ENCODE peak calls at places on chromosome 9, in eight cellular contexts. One of them, this sample, is unnamed.

GRCh38 chr9:34869390-34869789 is 88.7 kb upstream of the PHF24 start:
- DNase-seq in cardiac fibroblast: peak
- DNase-seq in left lung: no peak
- DNase-seq in upper lobe of right lung: no peak
- DNase-seq in colonic mucosa: no peak
- DNase-seq in A549: no peak
- DNase-seq in HFF-Myc: no peak
- DNase-seq in uterus: no peak
- DNase-seq in this sample: no peak

GRCh38 chr9:94874316-94874715 is 147.8 kb downstream of the AOPEP start:
- DNase-seq in cardiac fibroblast: peak
- DNase-seq in left lung: no peak
- DNase-seq in upper lobe of right lung: no peak
- DNase-seq in colonic mucosa: no peak
- DNase-seq in A549: no peak
- DNase-seq in HFF-Myc: no peak
- DNase-seq in uterus: no peak
- DNase-seq in this sample: no peak

GRCh38 chr9:136791466-136792276 is 527 bp downstream of the TMEM141 start:
- DNase-seq in cardiac fibroblast: peak
- DNase-seq in left lung: peak
- DNase-seq in upper lobe of right lung: peak
- DNase-seq in colonic mucosa: peak
- DNase-seq in A549: no peak
- DNase-seq in HFF-Myc: no peak
- DNase-seq in uterus: peak
- DNase-seq in this sample: no peak

GRCh38 chr9:125203259-125203658 is 2.9 kb downstream of the RABEPK start:
- DNase-seq in cardiac fibroblast: no peak
- DNase-seq in left lung: no peak
- DNase-seq in upper lobe of right lung: no peak
- DNase-seq in colonic mucosa: no peak
- DNase-seq in A549: no peak
- DNase-seq in HFF-Myc: no peak
- DNase-seq in uterus: no peak
- DNase-seq in this sample: no peak

GRCh38 chr9:137987244-137988030 is 109.9 kb downstream of the CACNA1B start:
- DNase-seq in cardiac fibroblast: no peak
- DNase-seq in left lung: no peak
- DNase-seq in upper lobe of right lung: no peak
- DNase-seq in colonic mucosa: no peak
- DNase-seq in A549: no peak
- DNase-seq in HFF-Myc: no peak
- DNase-seq in uterus: no peak
- DNase-seq in this sample: no peak

GRCh38 chr9:87667164-87667738 is 58.7 kb upstream of the CTSL start:
- DNase-seq in cardiac fibroblast: peak
- DNase-seq in left lung: no peak
- DNase-seq in upper lobe of right lung: no peak
- DNase-seq in colonic mucosa: no peak
- DNase-seq in A549: peak
- DNase-seq in HFF-Myc: no peak
- DNase-seq in uterus: no peak
- DNase-seq in this sample: no peak

GRCh38 chr9:84439253-84439652 is 98.7 kb upstream of the SLC28A3 start:
- DNase-seq in cardiac fibroblast: peak
- DNase-seq in left lung: no peak
- DNase-seq in upper lobe of right lung: no peak
- DNase-seq in colonic mucosa: no peak
- DNase-seq in A549: no peak
- DNase-seq in HFF-Myc: no peak
- DNase-seq in uterus: no peak
- DNase-seq in this sample: no peak

GRCh38 chr9:77472646-77473045 is 175.5 kb downstream of the GNA14 start:
- DNase-seq in cardiac fibroblast: no peak
- DNase-seq in left lung: no peak
- DNase-seq in upper lobe of right lung: no peak
- DNase-seq in colonic mucosa: no peak
- DNase-seq in A549: no peak
- DNase-seq in HFF-Myc: no peak
- DNase-seq in uterus: no peak
- DNase-seq in this sample: no peak

GRCh38 chr9:130662927-130663257 is 1.5 kb upstream of the PRDM12 start:
- DNase-seq in cardiac fibroblast: no peak
- DNase-seq in left lung: no peak
- DNase-seq in upper lobe of right lung: no peak
- DNase-seq in colonic mucosa: no peak
- DNase-seq in A549: no peak
- DNase-seq in HFF-Myc: no peak
- DNase-seq in uterus: no peak
- DNase-seq in this sample: no peak

GRCh38 chr9:91426123-91426745 is 2.6 kb upstream of the NFIL3 start:
- DNase-seq in cardiac fibroblast: peak
- DNase-seq in left lung: no peak
- DNase-seq in upper lobe of right lung: no peak
- DNase-seq in colonic mucosa: no peak
- DNase-seq in A549: peak
- DNase-seq in HFF-Myc: no peak
- DNase-seq in uterus: no peak
- DNase-seq in this sample: no peak

GRCh38 chr9:130780865-130781504 is 54.1 kb upstream of the ABL1 start:
- DNase-seq in cardiac fibroblast: peak
- DNase-seq in left lung: no peak
- DNase-seq in upper lobe of right lung: no peak
- DNase-seq in colonic mucosa: no peak
- DNase-seq in A549: peak
- DNase-seq in HFF-Myc: peak
- DNase-seq in uterus: peak
- DNase-seq in this sample: peak

GRCh38 chr9:118652258-118652657 is 717.0 kb downstream of the BRINP1 start:
- DNase-seq in cardiac fibroblast: no peak
- DNase-seq in left lung: no peak
- DNase-seq in upper lobe of right lung: no peak
- DNase-seq in colonic mucosa: no peak
- DNase-seq in A549: no peak
- DNase-seq in HFF-Myc: no peak
- DNase-seq in uterus: no peak
- DNase-seq in this sample: no peak

GRCh38 chr9:104118916-104119315 is 24.8 kb downstream of the SMC2 start:
- DNase-seq in cardiac fibroblast: no peak
- DNase-seq in left lung: no peak
- DNase-seq in upper lobe of right lung: no peak
- DNase-seq in colonic mucosa: no peak
- DNase-seq in A549: no peak
- DNase-seq in HFF-Myc: no peak
- DNase-seq in uterus: no peak
- DNase-seq in this sample: no peak

GRCh38 chr9:34428325-34428958 is 29.9 kb downstream of the FAM219A start:
- DNase-seq in cardiac fibroblast: no peak
- DNase-seq in left lung: no peak
- DNase-seq in upper lobe of right lung: no peak
- DNase-seq in colonic mucosa: no peak
- DNase-seq in A549: no peak
- DNase-seq in HFF-Myc: no peak
- DNase-seq in uterus: no peak
- DNase-seq in this sample: no peak

GRCh38 chr9:12813960-12814876 is 39.4 kb downstream of the LURAP1L start:
- DNase-seq in cardiac fibroblast: peak
- DNase-seq in left lung: no peak
- DNase-seq in upper lobe of right lung: no peak
- DNase-seq in colonic mucosa: peak
- DNase-seq in A549: peak
- DNase-seq in HFF-Myc: peak
- DNase-seq in uterus: peak
- DNase-seq in this sample: peak

GRCh38 chr9:12816656-12817101 is 41.9 kb downstream of the LURAP1L start:
- DNase-seq in cardiac fibroblast: no peak
- DNase-seq in left lung: no peak
- DNase-seq in upper lobe of right lung: no peak
- DNase-seq in colonic mucosa: no peak
- DNase-seq in A549: no peak
- DNase-seq in HFF-Myc: no peak
- DNase-seq in uterus: no peak
- DNase-seq in this sample: no peak

GRCh38 chr9:12813533-12813932 is 38.7 kb downstream of the LURAP1L start:
- DNase-seq in cardiac fibroblast: no peak
- DNase-seq in left lung: no peak
- DNase-seq in upper lobe of right lung: no peak
- DNase-seq in colonic mucosa: no peak
- DNase-seq in A549: no peak
- DNase-seq in HFF-Myc: no peak
- DNase-seq in uterus: no peak
- DNase-seq in this sample: no peak

GRCh38 chr9:12815895-12816294 is 41.1 kb downstream of the LURAP1L start:
- DNase-seq in cardiac fibroblast: peak
- DNase-seq in left lung: no peak
- DNase-seq in upper lobe of right lung: no peak
- DNase-seq in colonic mucosa: no peak
- DNase-seq in A549: no peak
- DNase-seq in HFF-Myc: no peak
- DNase-seq in uterus: no peak
- DNase-seq in this sample: no peak

DNA sequence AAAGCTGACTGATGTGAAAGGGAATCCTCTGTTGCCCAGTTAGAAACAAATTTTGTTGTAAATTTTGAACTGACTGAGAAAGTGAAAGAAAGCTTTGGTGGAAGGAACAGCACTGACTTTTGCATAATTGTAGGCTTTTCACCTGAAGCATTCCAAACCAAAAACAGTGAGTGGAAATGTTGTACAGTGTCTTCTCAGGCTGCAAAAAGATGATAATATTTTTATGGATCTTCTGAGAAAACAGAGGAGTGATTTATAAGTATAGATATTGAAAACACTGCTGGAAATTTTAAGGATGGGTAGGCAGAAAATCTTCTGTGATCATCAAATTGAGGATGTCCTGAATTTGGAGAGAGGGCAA is 40.0 kb downstream of the LURAP1L start:
- DNase-seq in cardiac fibroblast: no peak
- DNase-seq in left lung: no peak
- DNase-seq in upper lobe of right lung: no peak
- DNase-seq in colonic mucosa: no peak
- DNase-seq in A549: no peak
- DNase-seq in HFF-Myc: no peak
- DNase-seq in uterus: no peak
- DNase-seq in this sample: no peak
- H3K4me3 ChIP-seq in cardiac fibroblast: no peak
- H3K4me3 ChIP-seq in left lung: no peak
- H3K4me3 ChIP-seq in upper lobe of right lung: no peak
- H3K4me3 ChIP-seq in colonic mucosa: no peak
- H3K4me3 ChIP-seq in A549: peak
- H3K4me3 ChIP-seq in HFF-Myc: no peak
- H3K4me3 ChIP-seq in uterus: no peak
- H3K4me3 ChIP-seq in this sample: no peak

DNA sequence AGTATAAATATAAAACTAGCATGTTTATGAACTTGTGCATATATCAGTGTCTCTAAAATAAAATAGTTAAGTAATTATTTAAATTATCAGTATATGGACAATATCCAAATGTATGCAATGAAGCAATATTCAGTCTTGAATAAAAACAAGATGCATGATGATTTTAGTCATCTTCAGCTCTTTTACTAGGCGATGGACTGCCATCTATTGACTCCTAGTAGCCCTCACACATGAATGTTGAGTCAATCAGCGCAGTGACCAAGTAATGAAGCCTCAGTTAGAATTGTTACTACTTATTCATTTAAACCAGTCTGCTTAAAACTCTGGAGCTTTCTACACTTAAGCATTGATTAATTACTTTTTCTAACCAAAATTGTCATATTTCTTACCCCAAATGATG is 92.9 kb upstream of the GRHPR start:
- DNase-seq in cardiac fibroblast: peak
- DNase-seq in left lung: no peak
- DNase-seq in upper lobe of right lung: no peak
- DNase-seq in colonic mucosa: no peak
- DNase-seq in A549: peak
- DNase-seq in HFF-Myc: no peak
- DNase-seq in uterus: no peak
- DNase-seq in this sample: no peak
- TF ChIP-seq CTCF in cardiac fibroblast: peak
- TF ChIP-seq CTCF in left lung: no peak
- TF ChIP-seq CTCF in upper lobe of right lung: no peak
- TF ChIP-seq CTCF in colonic mucosa: no peak
- TF ChIP-seq CTCF in A549: peak
- TF ChIP-seq CTCF in HFF-Myc: peak
- TF ChIP-seq CTCF in uterus: no peak
- TF ChIP-seq CTCF in this sample: peak

DNA sequence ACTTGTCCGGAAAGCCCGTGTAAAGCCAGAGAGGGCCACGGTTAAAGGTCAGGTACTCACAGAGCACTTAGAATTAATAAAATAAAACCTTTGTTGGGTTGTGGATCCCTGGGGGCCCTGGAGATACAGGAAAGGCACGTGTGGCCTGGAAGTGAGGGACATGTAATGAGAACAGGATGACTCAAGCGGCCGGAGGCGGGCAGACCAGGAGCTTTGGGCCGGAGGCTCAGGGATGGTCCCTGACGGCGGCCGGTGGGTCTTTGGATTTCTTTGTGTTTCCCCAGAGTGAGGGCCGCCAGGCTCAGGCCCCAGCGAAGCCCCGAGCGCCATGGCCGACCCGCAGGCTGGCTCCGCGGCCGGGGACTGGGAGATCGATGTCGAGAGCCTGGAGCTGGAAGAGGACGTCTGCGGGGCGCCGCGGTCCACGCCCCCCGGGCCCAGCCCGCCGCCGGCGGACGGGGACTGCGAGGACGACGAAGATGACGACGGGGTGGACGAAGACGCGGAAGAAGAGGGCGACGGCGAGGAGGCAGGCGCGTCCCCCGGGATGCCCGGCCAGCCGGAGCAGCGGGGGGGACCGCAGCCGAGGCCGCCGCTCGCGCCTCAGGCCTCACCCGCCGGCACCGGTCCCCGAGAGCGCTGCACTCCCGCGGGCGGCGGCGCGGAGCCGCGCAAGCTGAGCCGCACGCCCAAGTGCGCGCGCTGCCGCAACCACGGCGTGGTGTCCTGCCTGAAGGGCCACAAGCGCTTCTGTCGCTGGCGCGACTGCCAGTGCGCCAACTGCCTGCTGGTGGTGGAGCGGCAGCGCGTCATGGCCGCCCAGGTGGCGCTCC is 1.3 kb downstream of the DMRT2 start:
- DNase-seq in cardiac fibroblast: no peak
- DNase-seq in left lung: peak
- DNase-seq in upper lobe of right lung: peak
- DNase-seq in colonic mucosa: peak
- DNase-seq in A549: peak
- DNase-seq in HFF-Myc: no peak
- DNase-seq in uterus: no peak
- DNase-seq in this sample: no peak
- H3K4me3 ChIP-seq in cardiac fibroblast: no peak
- H3K4me3 ChIP-seq in left lung: no peak
- H3K4me3 ChIP-seq in upper lobe of right lung: peak
- H3K4me3 ChIP-seq in colonic mucosa: peak
- H3K4me3 ChIP-seq in A549: peak
- H3K4me3 ChIP-seq in HFF-Myc: peak
- H3K4me3 ChIP-seq in uterus: no peak
- H3K4me3 ChIP-seq in this sample: peak

DNA sequence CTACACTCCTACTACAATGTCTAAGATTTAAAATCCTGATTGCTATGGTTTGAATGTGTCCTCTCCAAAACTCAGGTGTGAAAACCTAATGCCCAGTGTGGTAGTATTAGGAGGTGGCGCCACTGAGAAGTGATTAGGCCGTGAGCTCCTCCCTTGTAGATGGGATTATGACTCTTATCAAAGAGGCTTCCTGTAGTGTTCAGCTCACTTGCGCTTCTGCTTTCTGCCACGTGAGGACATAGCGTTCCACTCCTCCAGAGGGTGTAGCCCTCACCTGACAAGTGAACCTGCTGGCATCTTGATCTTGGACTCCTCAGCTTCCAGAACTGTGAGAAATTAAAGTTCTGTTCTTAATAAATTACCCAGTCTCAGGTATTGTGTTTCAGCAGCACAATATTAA is 33.0 kb upstream of the WHRN start:
- DNase-seq in cardiac fibroblast: no peak
- DNase-seq in left lung: no peak
- DNase-seq in upper lobe of right lung: no peak
- DNase-seq in colonic mucosa: peak
- DNase-seq in A549: no peak
- DNase-seq in HFF-Myc: no peak
- DNase-seq in uterus: no peak
- DNase-seq in this sample: no peak
- TF ChIP-seq CTCF in cardiac fibroblast: no peak
- TF ChIP-seq CTCF in left lung: no peak
- TF ChIP-seq CTCF in upper lobe of right lung: no peak
- TF ChIP-seq CTCF in colonic mucosa: peak
- TF ChIP-seq CTCF in A549: peak
- TF ChIP-seq CTCF in HFF-Myc: no peak
- TF ChIP-seq CTCF in uterus: no peak
- TF ChIP-seq CTCF in this sample: no peak

This sample was measured in AG04449.